ENCODE peak calls at places on chromosomes 7 and 10, in eight cellular contexts. Z, I, H, A, M, R, T and E are unnamed samples.

GRCh38 chr10:110455440-110455839 is 42.3 kb upstream of the DUSP5 start:
- DNase-seq in M (no peak), R (no peak), A (no peak), T (no peak), H (no peak), Z (no peak), I (no peak), E (no peak)

GRCh38 chr10:69265521-69265920 is 12.8 kb upstream of the HK1 start:
- DNase-seq in H (no peak), T (no peak), R (no peak), Z (no peak), M (no peak), A (no peak), I (no peak), E (no peak)

GRCh38 chr7:79244482-79244881 is 209.0 kb downstream of the MAGI2 start:
- DNase-seq in I (no peak), A (no peak), T (no peak), H (no peak), R (no peak), M (no peak), Z (no peak), E (no peak)

GRCh38 chr10:44847110-44847509 is 64.0 kb upstream of the TMEM72 start:
- DNase-seq in R (no peak), Z (no peak), M (no peak), I (no peak), H (no peak), T (no peak), A (no peak), E (no peak)

GRCh38 chr7:155965010-155965409 is 152.7 kb upstream of the SHH start:
- DNase-seq in A (no peak), T (no peak), Z (no peak), H (no peak), R (no peak), I (no peak), M (peak), E (peak)

GRCh38 chr10:79496896-79497295 is 15.4 kb upstream of the EIF5AL1 start:
- DNase-seq in M (no peak), A (no peak), H (no peak), R (no peak), T (no peak), Z (no peak), I (no peak), E (no peak)

GRCh38 chr10:33248638-33249037 is 85.8 kb downstream of the NRP1 start:
- DNase-seq in M (peak), T (peak), H (no peak), R (no peak), A (no peak), I (no peak), Z (no peak), E (peak)

GRCh38 chr7:51950811-51951210 is 634.2 kb upstream of the COBL start:
- DNase-seq in H (no peak), A (no peak), M (no peak), I (no peak), Z (no peak), R (no peak), T (no peak), E (no peak)

GRCh38 chr10:55283041-55283440 is 482.0 kb upstream of the PCDH15 start:
- DNase-seq in M (no peak), A (no peak), Z (no peak), R (no peak), H (no peak), T (no peak), I (no peak), E (no peak)

GRCh38 chr7:117051808-117052207 is 98.5 kb downstream of the ST7 start:
- DNase-seq in H (no peak), M (no peak), T (no peak), I (no peak), R (no peak), A (no peak), Z (no peak), E (no peak)

GRCh38 chr10:47396311-47396717 is 12.2 kb upstream of the ZNF488 start:
- DNase-seq in M (no peak), H (no peak), Z (no peak), A (no peak), R (no peak), I (no peak), T (no peak), E (peak)

GRCh38 chr10:47400251-47400650 is 16.2 kb upstream of the ZNF488 start:
- DNase-seq in M (no peak), Z (no peak), H (no peak), R (no peak), T (no peak), I (no peak), A (no peak), E (no peak)

GRCh38 chr10:47401210-47401609 is 17.1 kb upstream of the ZNF488 start:
- DNase-seq in Z (no peak), M (no peak), R (no peak), T (no peak), A (no peak), H (no peak), I (no peak), E (no peak)

GRCh38 chr10:47400786-47401185 is 16.7 kb upstream of the ZNF488 start:
- DNase-seq in I (no peak), H (no peak), R (no peak), Z (no peak), T (no peak), A (no peak), M (no peak), E (no peak)

DNA sequence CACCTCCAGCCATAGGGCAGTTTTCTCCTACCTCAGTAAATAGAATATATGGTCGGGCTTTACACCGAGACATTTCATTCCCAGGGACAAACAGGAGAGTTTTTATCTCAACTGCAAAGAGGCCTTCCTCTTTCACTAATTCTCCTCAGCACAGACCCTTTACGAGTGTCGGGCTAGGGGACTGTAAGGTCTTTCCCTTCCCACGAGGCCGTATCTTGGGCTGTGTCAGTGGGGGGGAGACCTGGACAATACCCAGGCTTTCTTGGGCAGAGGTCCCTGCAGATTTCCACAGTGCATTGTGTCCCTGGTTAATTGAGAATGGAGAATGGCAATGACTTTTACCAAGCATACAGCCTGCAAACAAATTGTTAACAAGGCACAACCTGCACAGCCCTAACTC is 13.2 kb upstream of the ZNF488 start:
- DNase-seq in I (no peak), T (no peak), A (no peak), Z (no peak), H (no peak), M (no peak), R (no peak), E (no peak)
- H3K27ac ChIP-seq in I (peak), T (no peak), A (no peak), Z (no peak), H (no peak), M (no peak), R (no peak), E (peak)

GRCh38 chr7:133851416-133851815 is 275.7 kb upstream of the LRGUK start:
- DNase-seq in T (no peak), R (no peak), H (no peak), I (no peak), A (no peak), Z (no peak), M (no peak), E (no peak)

GRCh38 chr7:133854739-133855138 is 272.4 kb upstream of the LRGUK start:
- DNase-seq in T (peak), H (no peak), M (peak), A (no peak), Z (no peak), I (peak), R (no peak), E (peak)

GRCh38 chr7:133850497-133851070 is 276.6 kb upstream of the LRGUK start:
- DNase-seq in M (no peak), R (no peak), T (no peak), I (no peak), H (no peak), A (no peak), Z (no peak), E (no peak)

GRCh38 chr7:133857376-133858119 is 269.6 kb upstream of the LRGUK start:
- DNase-seq in R (no peak), M (no peak), H (no peak), A (no peak), I (no peak), Z (no peak), T (no peak), E (no peak)

DNA sequence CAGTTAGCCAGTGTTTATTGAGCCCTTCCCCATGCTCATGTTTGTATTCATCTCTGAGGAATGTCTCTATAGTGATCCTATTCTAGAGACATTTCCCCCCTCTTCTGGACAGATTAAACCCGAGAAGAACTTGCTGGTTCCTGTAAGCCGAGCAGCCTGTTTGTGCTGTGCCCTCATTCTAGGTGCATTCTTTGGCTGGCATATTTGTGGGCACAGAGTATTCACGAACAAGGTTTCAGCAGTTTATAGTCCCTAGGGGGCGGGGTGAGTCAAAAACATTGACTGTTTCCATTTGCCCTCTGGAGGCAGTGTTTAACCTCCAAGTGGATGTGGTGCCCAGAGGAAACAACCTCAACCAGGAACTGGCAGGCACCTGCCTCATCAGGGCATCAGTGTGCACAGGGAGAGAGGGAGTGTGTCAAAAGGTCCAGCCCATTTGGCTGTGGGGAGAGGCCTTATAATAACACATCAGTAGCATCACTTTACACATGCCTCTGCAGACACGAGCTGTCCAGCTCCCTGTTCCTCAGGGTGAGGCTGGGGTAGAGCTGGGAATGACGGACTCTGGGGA is 273.3 kb upstream of the LRGUK start:
- DNase-seq in I (peak), H (no peak), R (no peak), M (peak), T (peak), A (no peak), Z (no peak), E (peak)
- TF ChIP-seq CTCF in I (peak), H (no peak), R (no peak), M (peak), T (peak), A (no peak), Z (no peak), E (peak)

GRCh38 chr10:61901829-61902447 is 439 bp downstream of the ARID5B start:
- DNase-seq in M (no peak), Z (peak), H (no peak), A (no peak), I (peak), R (no peak), T (peak), E (no peak)
- H3K27ac ChIP-seq in M (peak), Z (peak), H (peak), A (peak), I (peak), R (peak), T (peak), E (peak)

GRCh38 chr7:95723583-95724180 is 48.7 kb upstream of the DYNC1I1 start:
- DNase-seq in M (peak), T (peak), R (no peak), H (no peak), Z (peak), I (peak), A (no peak), E (peak)
- TF ChIP-seq CTCF in M (peak), T (peak), R (peak), H (peak), Z (peak), I (peak), A (peak), E (peak)

DNA sequence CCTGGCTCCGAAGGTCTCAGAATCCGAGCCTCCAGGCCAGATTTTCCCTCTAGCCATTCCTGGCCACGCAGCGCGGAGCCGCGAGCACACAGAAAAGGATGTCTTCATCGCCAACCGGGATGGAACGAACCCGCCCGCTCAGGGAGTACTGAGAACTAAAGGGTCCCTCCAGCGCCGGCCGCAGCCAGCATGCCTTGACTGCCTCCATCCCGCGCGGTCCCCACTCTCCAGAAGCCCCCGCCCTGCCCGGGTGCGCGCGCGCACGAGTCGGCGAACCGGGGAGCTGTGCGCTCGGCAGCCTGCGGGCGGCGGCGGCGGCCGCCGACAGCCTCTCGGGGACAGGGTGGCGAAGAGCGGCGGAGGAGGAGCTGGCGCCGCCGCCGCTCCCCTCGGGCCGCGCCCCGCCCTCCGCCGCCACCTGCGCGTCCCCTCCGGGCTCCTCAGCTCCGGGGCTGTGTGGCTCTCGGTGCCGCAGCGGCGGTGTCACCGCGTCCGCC is 640 bp upstream of the GALNT17 start:
- DNase-seq in Z (peak), T (peak), H (peak), M (no peak), I (peak), A (peak), R (peak), E (no peak)
- H3K27ac ChIP-seq in Z (peak), T (no peak), H (no peak), M (no peak), I (no peak), A (peak), R (peak), E (no peak)

DNA sequence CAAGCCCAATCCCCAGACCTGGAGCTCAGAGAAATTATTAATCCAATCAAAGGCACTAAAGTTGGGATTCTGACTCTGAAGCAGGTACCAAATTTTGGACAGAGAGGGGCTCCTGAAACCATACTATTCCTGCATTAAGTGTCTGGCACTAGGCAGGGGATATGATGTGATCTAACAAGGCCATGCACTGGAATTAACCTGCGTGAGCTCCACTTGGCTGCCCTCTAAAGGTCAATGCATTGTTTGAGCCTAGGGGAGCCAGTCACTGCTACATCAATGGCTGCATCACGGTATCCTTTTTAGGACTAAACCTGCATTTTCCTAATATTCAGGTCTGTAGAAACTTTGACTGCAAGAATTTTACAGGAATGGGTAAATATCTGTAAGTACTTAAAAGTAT is 42.1 kb downstream of the ST8SIA6 start:
- DNase-seq in H (no peak), M (no peak), R (no peak), T (no peak), A (no peak), I (no peak), Z (no peak), E (peak)
- TF ChIP-seq CTCF in H (no peak), M (no peak), R (no peak), T (no peak), A (no peak), I (peak), Z (no peak), E (no peak)

GRCh38 chr10:119415121-119415520 is 127.4 kb downstream of the RGS10 start:
- DNase-seq in M (no peak), Z (no peak), A (no peak), I (no peak), H (no peak), R (no peak), T (no peak), E (no peak)
- H3K27ac ChIP-seq in M (peak), Z (no peak), A (peak), I (no peak), H (no peak), R (peak), T (no peak), E (no peak)

GRCh38 chr7:127598318-127598717 is 4.8 kb downstream of the FSCN3 start:
- DNase-seq in A (no peak), T (no peak), H (no peak), I (no peak), M (no peak), Z (no peak), R (no peak), E (no peak)
- TF ChIP-seq CTCF in A (no peak), T (peak), H (no peak), I (peak), M (peak), Z (no peak), R (no peak), E (no peak)

DNA sequence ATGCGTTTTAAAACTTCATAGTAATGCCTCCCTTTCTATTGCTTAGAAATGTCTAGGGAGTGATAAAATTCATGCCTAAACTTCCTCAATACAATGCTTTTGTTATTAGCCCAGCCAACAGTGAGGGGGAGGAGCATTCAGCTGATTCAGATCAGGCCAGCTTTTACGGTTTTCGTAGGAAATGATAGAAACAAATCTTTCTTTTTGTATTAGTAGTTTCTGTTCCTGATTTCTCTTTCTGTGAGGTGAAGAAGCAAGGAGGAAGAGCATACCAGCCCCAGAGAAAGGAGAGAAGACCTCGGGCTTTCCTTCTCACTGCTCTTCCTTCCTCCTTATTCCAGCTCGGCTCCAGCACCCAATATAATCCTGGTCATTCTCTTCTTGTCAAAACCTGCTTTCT is 35.1 kb upstream of the ITPRID1 start:
- DNase-seq in T (peak), I (no peak), M (no peak), H (no peak), Z (no peak), R (no peak), A (no peak), E (no peak)
- H3K27ac ChIP-seq in T (no peak), I (no peak), M (no peak), H (no peak), Z (no peak), R (no peak), A (no peak), E (no peak)